ENCODE peak calls at places on chromosomes 5 and 9, in nine cellular contexts. One of them, this sample, is unnamed.

GRCh38 chr5:80962630-80963520 is 2.7 kb downstream of the RASGRF2 start:
- DNase-seq in DND-41: no peak
- DNase-seq in NCI-H345: no peak
- DNase-seq in cardiac fibroblast: no peak
- DNase-seq in endodermal cell: no peak
- DNase-seq in stimulated activated CD4-positive, alpha-beta T cell treated with anti-CD3 and anti-CD28 coated beads, TNF-alpha, amount 100 ng/mL, for 24 hours: no peak
- DNase-seq in naive thymus-derived CD8-positive, alpha-beta T cell: no peak
- DNase-seq in MCF 10A: no peak
- DNase-seq in NCI-H1092: no peak
- DNase-seq in this sample: no peak

GRCh38 chr9:96136992-96137665 is 164.8 kb downstream of the HSD17B3 start:
- DNase-seq in DND-41: no peak
- DNase-seq in NCI-H345: no peak
- DNase-seq in cardiac fibroblast: peak
- DNase-seq in endodermal cell: peak
- DNase-seq in stimulated activated CD4-positive, alpha-beta T cell treated with anti-CD3 and anti-CD28 coated beads, TNF-alpha, amount 100 ng/mL, for 24 hours: no peak
- DNase-seq in naive thymus-derived CD8-positive, alpha-beta T cell: no peak
- DNase-seq in MCF 10A: peak
- DNase-seq in NCI-H1092: no peak
- DNase-seq in this sample: peak

GRCh38 chr5:27241564-27242257 is 203.3 kb upstream of the CDH9 start:
- DNase-seq in DND-41: no peak
- DNase-seq in NCI-H345: no peak
- DNase-seq in cardiac fibroblast: peak
- DNase-seq in endodermal cell: no peak
- DNase-seq in stimulated activated CD4-positive, alpha-beta T cell treated with anti-CD3 and anti-CD28 coated beads, TNF-alpha, amount 100 ng/mL, for 24 hours: no peak
- DNase-seq in naive thymus-derived CD8-positive, alpha-beta T cell: no peak
- DNase-seq in MCF 10A: peak
- DNase-seq in NCI-H1092: no peak
- DNase-seq in this sample: peak

GRCh38 chr9:99737649-99738048 is 84.0 kb upstream of the NR4A3 start:
- DNase-seq in DND-41: no peak
- DNase-seq in NCI-H345: no peak
- DNase-seq in cardiac fibroblast: no peak
- DNase-seq in endodermal cell: no peak
- DNase-seq in stimulated activated CD4-positive, alpha-beta T cell treated with anti-CD3 and anti-CD28 coated beads, TNF-alpha, amount 100 ng/mL, for 24 hours: no peak
- DNase-seq in naive thymus-derived CD8-positive, alpha-beta T cell: no peak
- DNase-seq in MCF 10A: no peak
- DNase-seq in NCI-H1092: no peak
- DNase-seq in this sample: no peak

GRCh38 chr9:123269316-123269715 is 930 bp upstream of the STRBP start:
- DNase-seq in DND-41: no peak
- DNase-seq in NCI-H345: no peak
- DNase-seq in cardiac fibroblast: no peak
- DNase-seq in endodermal cell: no peak
- DNase-seq in stimulated activated CD4-positive, alpha-beta T cell treated with anti-CD3 and anti-CD28 coated beads, TNF-alpha, amount 100 ng/mL, for 24 hours: no peak
- DNase-seq in naive thymus-derived CD8-positive, alpha-beta T cell: no peak
- DNase-seq in MCF 10A: no peak
- DNase-seq in NCI-H1092: no peak
- DNase-seq in this sample: no peak

GRCh38 chr5:4580772-4581171 is 559.4 kb upstream of the ADAMTS16 start:
- DNase-seq in DND-41: no peak
- DNase-seq in NCI-H345: no peak
- DNase-seq in cardiac fibroblast: no peak
- DNase-seq in endodermal cell: no peak
- DNase-seq in stimulated activated CD4-positive, alpha-beta T cell treated with anti-CD3 and anti-CD28 coated beads, TNF-alpha, amount 100 ng/mL, for 24 hours: no peak
- DNase-seq in naive thymus-derived CD8-positive, alpha-beta T cell: no peak
- DNase-seq in MCF 10A: no peak
- DNase-seq in NCI-H1092: no peak
- DNase-seq in this sample: no peak

GRCh38 chr9:101511009-101511408 is 22.6 kb upstream of the RNF20 start:
- DNase-seq in DND-41: no peak
- DNase-seq in NCI-H345: no peak
- DNase-seq in cardiac fibroblast: no peak
- DNase-seq in endodermal cell: no peak
- DNase-seq in stimulated activated CD4-positive, alpha-beta T cell treated with anti-CD3 and anti-CD28 coated beads, TNF-alpha, amount 100 ng/mL, for 24 hours: no peak
- DNase-seq in naive thymus-derived CD8-positive, alpha-beta T cell: no peak
- DNase-seq in MCF 10A: no peak
- DNase-seq in NCI-H1092: no peak
- DNase-seq in this sample: no peak

GRCh38 chr9:127644943-127645342 is 32.9 kb downstream of the STXBP1 start:
- DNase-seq in DND-41: no peak
- DNase-seq in NCI-H345: no peak
- DNase-seq in cardiac fibroblast: peak
- DNase-seq in endodermal cell: peak
- DNase-seq in stimulated activated CD4-positive, alpha-beta T cell treated with anti-CD3 and anti-CD28 coated beads, TNF-alpha, amount 100 ng/mL, for 24 hours: no peak
- DNase-seq in naive thymus-derived CD8-positive, alpha-beta T cell: no peak
- DNase-seq in MCF 10A: no peak
- DNase-seq in NCI-H1092: no peak
- DNase-seq in this sample: no peak

GRCh38 chr9:83775932-83776331 is 41.6 kb downstream of the GKAP1 start:
- DNase-seq in DND-41: no peak
- DNase-seq in NCI-H345: no peak
- DNase-seq in cardiac fibroblast: no peak
- DNase-seq in endodermal cell: no peak
- DNase-seq in stimulated activated CD4-positive, alpha-beta T cell treated with anti-CD3 and anti-CD28 coated beads, TNF-alpha, amount 100 ng/mL, for 24 hours: no peak
- DNase-seq in naive thymus-derived CD8-positive, alpha-beta T cell: no peak
- DNase-seq in MCF 10A: no peak
- DNase-seq in NCI-H1092: no peak
- DNase-seq in this sample: no peak

GRCh38 chr9:137788561-137789294 is 88.9 kb upstream of the CACNA1B start:
- DNase-seq in DND-41: no peak
- DNase-seq in NCI-H345: no peak
- DNase-seq in cardiac fibroblast: no peak
- DNase-seq in endodermal cell: no peak
- DNase-seq in stimulated activated CD4-positive, alpha-beta T cell treated with anti-CD3 and anti-CD28 coated beads, TNF-alpha, amount 100 ng/mL, for 24 hours: no peak
- DNase-seq in naive thymus-derived CD8-positive, alpha-beta T cell: no peak
- DNase-seq in MCF 10A: no peak
- DNase-seq in NCI-H1092: no peak
- DNase-seq in this sample: no peak

GRCh38 chr5:119896851-119897536 is 267.6 kb downstream of the FAM170A start:
- DNase-seq in DND-41: no peak
- DNase-seq in NCI-H345: no peak
- DNase-seq in cardiac fibroblast: no peak
- DNase-seq in endodermal cell: peak
- DNase-seq in stimulated activated CD4-positive, alpha-beta T cell treated with anti-CD3 and anti-CD28 coated beads, TNF-alpha, amount 100 ng/mL, for 24 hours: no peak
- DNase-seq in naive thymus-derived CD8-positive, alpha-beta T cell: no peak
- DNase-seq in MCF 10A: no peak
- DNase-seq in NCI-H1092: no peak
- DNase-seq in this sample: no peak

GRCh38 chr9:111601237-111602018 is 2.0 kb upstream of the PTGR1 start:
- DNase-seq in DND-41: no peak
- DNase-seq in NCI-H345: no peak
- DNase-seq in cardiac fibroblast: peak
- DNase-seq in endodermal cell: no peak
- DNase-seq in stimulated activated CD4-positive, alpha-beta T cell treated with anti-CD3 and anti-CD28 coated beads, TNF-alpha, amount 100 ng/mL, for 24 hours: no peak
- DNase-seq in naive thymus-derived CD8-positive, alpha-beta T cell: no peak
- DNase-seq in MCF 10A: peak
- DNase-seq in NCI-H1092: no peak
- DNase-seq in this sample: peak

This sample was measured in adipocyte.